ENCODE peak calls at places on chromosomes 3 and 15, in six cellular contexts. S, I, E, D, A and V are unnamed samples.

GRCh38 chr3:169241575-169241927 is 422.0 kb downstream of the MECOM start:
- DNase-seq in I (no peak), S (peak), E (no peak), D (no peak), A (no peak), V (no peak)

GRCh38 chr3:9951962-9952805 is at the start of gene PRRT3:
- DNase-seq in A (peak), S (peak), I (no peak), D (no peak), E (peak), V (peak)

GRCh38 chr3:110810356-110810755 is 261.3 kb upstream of the NECTIN3 start:
- DNase-seq in D (no peak), E (no peak), A (no peak), S (peak), I (no peak), V (no peak)

GRCh38 chr15:73246411-73246810 is 122.3 kb downstream of the HCN4 start:
- DNase-seq in E (no peak), D (no peak), S (no peak), I (no peak), A (no peak), V (no peak)

GRCh38 chr3:141454906-141455602 is 31.8 kb upstream of the RASA2 start:
- DNase-seq in S (peak), D (no peak), I (no peak), A (no peak), E (no peak), V (no peak)

GRCh38 chr3:188594137-188594536 is 440.2 kb downstream of the LPP start:
- DNase-seq in S (peak), D (peak), A (no peak), I (no peak), E (no peak), V (no peak)

GRCh38 chr15:43186003-43186353 is 775 bp downstream of the CCNDBP1 start:
- DNase-seq in I (no peak), A (peak), D (no peak), S (no peak), E (no peak), V (peak)

GRCh38 chr3:189233225-189233858 is 61.6 kb downstream of the TPRG1 start:
- DNase-seq in S (peak), D (peak), I (peak), A (peak), E (peak), V (peak)

GRCh38 chr15:75364881-75365280 is 3.5 kb downstream of the MAN2C1 start:
- DNase-seq in S (no peak), D (no peak), A (no peak), I (no peak), E (no peak), V (no peak)

GRCh38 chr15:75366163-75366562 is 2.2 kb downstream of the MAN2C1 start:
- DNase-seq in D (no peak), A (no peak), S (no peak), I (no peak), E (no peak), V (no peak)

GRCh38 chr15:75367913-75368688 is at the start of gene MAN2C1:
- DNase-seq in S (peak), A (peak), I (peak), E (peak), D (peak), V (peak)

GRCh38 chr15:75368689-75369239 is 357 bp upstream of the MAN2C1 start:
- DNase-seq in S (peak), E (no peak), I (no peak), D (no peak), A (peak), V (no peak)

GRCh38 chr15:75367406-75367912 is 948 bp downstream of the MAN2C1 start:
- DNase-seq in S (no peak), D (no peak), A (no peak), I (no peak), E (no peak), V (no peak)
- H3K27ac ChIP-seq in S (peak), D (no peak), A (peak), I (peak), E (peak), V (no peak)

DNA sequence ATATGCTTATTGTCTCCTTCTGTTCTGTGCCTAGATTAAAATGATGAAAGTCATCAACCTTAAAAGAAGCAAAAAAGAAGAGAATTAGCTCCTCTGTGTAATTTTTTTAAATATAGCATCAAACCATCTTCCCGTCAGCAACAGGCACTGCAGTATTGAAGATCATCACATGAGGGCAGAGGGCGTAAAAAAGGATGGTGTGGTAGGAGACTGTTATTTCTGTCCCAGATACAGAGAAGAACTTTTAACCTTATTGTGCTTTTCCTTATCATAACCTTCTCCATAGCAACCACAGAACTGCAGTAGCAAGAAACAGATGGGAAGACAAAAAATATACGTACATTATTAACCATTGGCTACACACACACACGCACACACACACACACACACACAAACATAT is 88.8 kb downstream of the IGSF11 start:
- DNase-seq in A (no peak), S (no peak), I (no peak), D (no peak), E (no peak), V (peak)
- H3K27ac ChIP-seq in A (no peak), S (no peak), I (no peak), D (no peak), E (peak), V (no peak)

GRCh38 chr3:48226959-48227358 is 3.7 kb downstream of the CAMP start:
- DNase-seq in A (no peak), D (no peak), E (no peak), I (no peak), S (no peak), V (no peak)

GRCh38 chr3:48220746-48221145 is 2.5 kb upstream of the CAMP start:
- DNase-seq in S (no peak), D (no peak), I (no peak), E (no peak), A (no peak), V (no peak)

GRCh38 chr3:48225587-48225986 is 2.3 kb downstream of the CAMP start:
- DNase-seq in D (no peak), S (no peak), A (no peak), I (no peak), E (no peak), V (no peak)

GRCh38 chr3:48219543-48219942 is 3.8 kb upstream of the CAMP start:
- DNase-seq in A (no peak), E (no peak), S (peak), I (peak), D (no peak), V (peak)

GRCh38 chr3:48222616-48223513 is at the start of gene CAMP:
- DNase-seq in S (peak), A (peak), D (no peak), E (peak), I (peak), V (peak)
- H3K27ac ChIP-seq in S (no peak), A (no peak), D (no peak), E (no peak), I (no peak), V (no peak)

DNA sequence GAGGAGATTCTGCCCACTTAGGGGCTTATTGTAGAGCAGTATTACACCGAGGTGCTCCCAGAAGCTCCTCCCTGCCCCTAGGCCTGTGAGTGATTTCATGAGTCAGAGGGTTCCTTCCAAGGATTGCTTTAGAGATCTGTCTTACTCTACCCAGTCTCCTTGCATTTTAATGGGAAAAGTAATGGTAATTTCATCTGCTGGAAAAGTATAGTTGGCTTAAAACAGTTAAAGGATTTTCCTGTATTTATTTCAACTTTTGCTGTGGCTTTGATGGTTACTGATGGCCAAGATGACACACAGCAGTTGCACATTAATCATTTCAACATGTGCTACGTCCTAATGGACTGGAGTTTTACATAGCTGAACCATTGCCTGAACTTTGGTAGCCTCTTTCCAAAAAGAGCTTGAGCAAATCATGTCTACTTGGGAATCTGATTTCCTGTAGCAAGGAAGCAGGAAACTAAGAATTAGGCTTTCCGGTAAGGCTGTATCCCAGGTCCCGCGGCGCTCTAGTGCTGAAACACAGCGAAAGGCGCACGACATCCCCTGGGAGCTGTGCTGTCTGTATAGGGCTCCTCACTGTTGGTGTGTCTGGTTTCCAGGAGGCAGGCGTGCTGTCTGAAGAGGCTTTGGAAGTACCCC is 9.2 kb upstream of the PGPEP1L start:
- DNase-seq in E (no peak), I (peak), D (no peak), S (peak), A (no peak), V (no peak)
- H3K27ac ChIP-seq in E (no peak), I (peak), D (no peak), S (no peak), A (no peak), V (no peak)

DNA sequence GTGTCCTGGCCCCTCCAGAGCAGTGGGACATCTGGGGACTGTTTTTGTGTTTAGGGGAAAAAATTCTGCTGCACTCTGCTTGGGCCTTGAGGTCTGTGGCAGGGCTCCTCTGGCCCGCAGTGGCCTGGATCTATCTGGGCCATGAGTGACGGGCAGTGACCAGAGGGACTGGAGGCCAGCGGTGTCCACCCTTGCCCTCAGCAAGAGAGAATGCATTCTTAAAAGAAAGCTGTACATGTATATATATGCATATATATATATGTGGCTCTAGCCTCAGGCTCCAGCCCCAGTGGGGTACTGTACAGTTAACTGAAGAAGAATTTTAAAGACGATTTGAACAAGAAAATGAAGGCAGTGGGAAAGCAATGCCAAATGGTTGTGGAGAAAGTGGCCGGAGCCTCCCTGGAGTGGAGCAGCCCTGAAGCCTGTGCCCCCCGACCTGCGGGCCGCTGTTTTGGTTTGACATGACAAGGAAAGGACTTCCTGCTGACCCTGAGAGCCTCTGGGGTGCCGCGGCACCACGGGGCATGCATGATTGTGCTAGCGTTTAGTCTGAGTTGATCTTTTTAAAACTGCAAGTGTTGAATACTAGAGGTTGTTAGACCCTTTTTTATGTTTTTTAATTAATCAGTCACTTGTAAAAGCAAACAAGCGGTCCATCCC is 52.2 kb downstream of the PLXNA1 start:
- DNase-seq in I (peak), E (peak), D (no peak), A (no peak), S (no peak), V (no peak)
- H3K27ac ChIP-seq in I (no peak), E (peak), D (no peak), A (peak), S (no peak), V (no peak)

DNA sequence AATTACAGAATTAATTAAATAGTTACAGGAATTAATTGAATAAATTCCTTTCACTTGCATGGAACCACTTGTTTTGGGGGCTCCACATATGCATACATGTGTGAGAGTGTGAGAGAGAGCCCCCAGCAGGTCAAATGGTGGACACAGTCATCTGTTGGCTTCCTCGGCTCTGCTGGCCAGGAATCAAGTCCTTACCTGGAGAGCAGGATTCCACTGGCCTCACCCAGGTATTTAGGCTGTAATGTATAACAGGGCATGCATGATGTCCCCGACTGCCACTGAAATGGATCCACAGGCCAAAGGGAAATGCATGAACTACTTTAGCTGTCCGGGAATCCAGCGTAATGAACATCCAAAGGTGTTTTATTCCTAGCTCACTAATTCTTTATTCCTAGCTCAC is 139.7 kb upstream of the SMAD3 start:
- DNase-seq in E (no peak), A (peak), D (no peak), S (no peak), I (no peak), V (no peak)
- H3K27ac ChIP-seq in E (no peak), A (no peak), D (no peak), S (no peak), I (no peak), V (no peak)

GRCh38 chr3:60064210-60065178 is 1014.7 kb upstream of the CFAP20DC start:
- DNase-seq in S (peak), D (peak), E (no peak), A (no peak), I (no peak), V (no peak)
- H3K27ac ChIP-seq in S (no peak), D (no peak), E (no peak), A (no peak), I (no peak), V (no peak)

DNA sequence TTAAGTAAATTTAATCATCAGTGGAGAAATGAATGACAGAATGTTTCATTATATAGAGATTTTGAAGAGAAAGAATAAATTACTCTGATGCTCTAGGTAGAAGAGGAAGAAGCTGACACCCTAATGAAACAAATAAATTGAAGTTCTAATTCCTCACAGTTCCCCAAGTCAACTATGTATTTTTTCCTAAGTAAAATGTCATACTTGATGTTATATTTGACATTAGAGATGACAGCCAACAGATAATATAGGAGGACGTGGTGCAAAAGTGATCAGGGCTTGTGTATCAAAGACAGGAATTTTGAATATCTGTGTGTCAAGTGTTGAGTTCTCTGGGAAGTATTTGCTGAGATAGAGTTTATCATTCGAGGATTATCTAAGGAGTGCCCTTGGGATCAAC is 81.2 kb upstream of the CADPS start:
- DNase-seq in I (no peak), D (no peak), A (no peak), E (no peak), S (no peak), V (no peak)
- H3K27ac ChIP-seq in I (no peak), D (no peak), A (no peak), E (no peak), S (no peak), V (no peak)

GRCh38 chr15:99135194-99135593 is 30.3 kb downstream of the SYNM start:
- DNase-seq in I (no peak), A (no peak), D (no peak), E (no peak), S (peak), V (no peak)

GRCh38 chr15:99139276-99139675 is 34.4 kb downstream of the SYNM start:
- DNase-seq in D (no peak), E (no peak), A (no peak), S (no peak), I (no peak), V (no peak)

GRCh38 chr15:99137111-99137546 is 32.2 kb downstream of the SYNM start:
- DNase-seq in S (no peak), A (no peak), I (no peak), D (no peak), E (no peak), V (peak)

GRCh38 chr15:99138491-99138982 is 33.7 kb downstream of the SYNM start:
- DNase-seq in S (no peak), E (no peak), I (no peak), D (no peak), A (no peak), V (peak)

GRCh38 chr15:99137877-99138276 is 33.0 kb downstream of the SYNM start:
- DNase-seq in E (no peak), D (no peak), A (no peak), S (no peak), I (no peak), V (peak)
- H3K27ac ChIP-seq in E (no peak), D (no peak), A (peak), S (no peak), I (peak), V (no peak)